ENCODE peak calls at places on chromosomes 5 and 9, in six cellular contexts. Q is frontal cortex; U is iPS-NIHi11; K is AG08396; F is activated CD4-positive, alpha-beta memory T cell treated with anti-CD3 and anti-CD28 coated beads, Interleukin-2, amount 10 ng/mL, durations not matched to agents 7 days and 5 days; Y is psoas muscle. R is an unnamed sample.

GRCh38 chr5:40909723-40910122 is 426 bp downstream of the C7 start:
- DNase-seq in K (no peak), U (no peak), Y (no peak), Q (no peak), F (no peak), R (no peak)

GRCh38 chr5:1527533-1528205 is 3.9 kb upstream of the LPCAT1 start:
- DNase-seq in U (no peak), Q (no peak), Y (no peak), K (no peak), F (no peak), R (no peak)

GRCh38 chr5:18068851-18069250 is 434.6 kb downstream of the TAF11L14 start:
- DNase-seq in Y (no peak), U (no peak), F (no peak), Q (no peak), K (no peak), R (peak)

GRCh38 chr5:140259509-140259908 is 43.4 kb downstream of the PFDN1 start:
- DNase-seq in F (peak), U (no peak), Q (no peak), Y (no peak), K (no peak), R (no peak)

GRCh38 chr9:112380102-112380581 is at the start of gene HSDL2:
- DNase-seq in F (no peak), K (no peak), U (no peak), Y (peak), Q (peak), R (peak)

GRCh38 chr5:158910782-158911692 is 188.7 kb downstream of the EBF1 start:
- DNase-seq in U (no peak), K (no peak), Y (no peak), Q (no peak), F (no peak), R (no peak)

GRCh38 chr9:23945897-23946296 is 119.9 kb upstream of the ELAVL2 start:
- DNase-seq in Y (no peak), K (no peak), Q (no peak), F (no peak), U (no peak), R (no peak)

GRCh38 chr5:135159626-135160025 is 125.6 kb upstream of the PITX1 start:
- DNase-seq in Q (no peak), Y (no peak), F (no peak), K (no peak), U (no peak), R (no peak)

GRCh38 chr5:65672787-65673186 is 48.0 kb downstream of the SHLD3 start:
- DNase-seq in Y (no peak), K (peak), Q (no peak), F (no peak), U (no peak), R (no peak)

GRCh38 chr9:91867740-91868139 is 82.3 kb downstream of the ROR2 start:
- DNase-seq in Q (no peak), Y (no peak), F (no peak), U (no peak), K (no peak), R (no peak)